ENCODE peak calls at places on chromosome 1, in four cellular contexts. G, N, S and D are unnamed samples.

GRCh38 chr1:119611701-119612113 is 36.4 kb downstream of the ZNF697 start:
- DNase-seq in G (no peak), N (peak; percentile 69), S (no peak), D (no peak)

GRCh38 chr1:210448293-210448892 is 119.7 kb downstream of the HHAT start:
- DNase-seq in G (peak; percentile 27), N (no peak), S (no peak), D (peak; percentile 30)

GRCh38 chr1:165857046-165857801 is 29.8 kb downstream of the UCK2 start:
- DNase-seq in G (peak; percentile 53), N (no peak), S (no peak), D (no peak)

GRCh38 chr1:187516874-187517273 is 688.1 kb downstream of the PLA2G4A start:
- DNase-seq in G (no peak), N (no peak), S (no peak), D (no peak)

GRCh38 chr1:17635811-17636210 is 96.3 kb downstream of the ARHGEF10L start:
- DNase-seq in G (no peak), N (peak; percentile 52), S (no peak), D (no peak)

GRCh38 chr1:169707917-169708604 is 3.4 kb downstream of the SELL start:
- DNase-seq in G (no peak), N (no peak), S (no peak), D (no peak)

GRCh38 chr1:229717774-229718173 is 91.7 kb downstream of the URB2 start:
- DNase-seq in G (no peak), N (no peak), S (no peak), D (no peak)

GRCh38 chr1:204283711-204284651 is 70.2 kb upstream of the GOLT1A start:
- DNase-seq in G (no peak), N (no peak), S (no peak), D (no peak)

GRCh38 chr1:77686784-77687518 is 4.5 kb upstream of the ZZZ3 start:
- DNase-seq in G (no peak), N (no peak), S (no peak), D (no peak)

GRCh38 chr1:28112388-28113311 is 24.2 kb upstream of the EYA3 start:
- DNase-seq in G (peak; percentile 64), N (no peak), S (no peak), D (no peak)

GRCh38 chr1:223500560-223501425 is 107.6 kb downstream of the CCDC185 start:
- DNase-seq in G (peak; percentile 99), N (no peak), S (no peak), D (peak; percentile 47)

GRCh38 chr1:35932941-35933340 is 2.0 kb downstream of the AGO3 start:
- DNase-seq in G (no peak), N (no peak), S (no peak), D (no peak)

GRCh38 chr1:84849312-84849711 is 43.7 kb downstream of the LPAR3 start:
- DNase-seq in G (no peak), N (no peak), S (no peak), D (no peak)

GRCh38 chr1:1164701-1165451 is 8.8 kb upstream of the TTLL10 start:
- DNase-seq in G (no peak), N (no peak), S (no peak), D (no peak)

GRCh38 chr1:97668945-97669344 is 251.9 kb downstream of the DPYD start:
- DNase-seq in G (peak; percentile 64), N (no peak), S (no peak), D (no peak)

GRCh38 chr1:64163972-64164371 is 39.5 kb upstream of the UBE2U start:
- DNase-seq in G (peak; percentile 46), N (no peak), S (no peak), D (no peak)

GRCh38 chr1:84265867-84266266 is 35.6 kb upstream of the SAMD13 start:
- DNase-seq in G (no peak), N (no peak), S (no peak), D (no peak)

GRCh38 chr1:117161887-117162286 is 40.3 kb upstream of the TRIM45 start:
- DNase-seq in G (no peak), N (no peak), S (no peak), D (no peak)

GRCh38 chr1:84525738-84526137 is 19.4 kb upstream of the GNG5 start:
- DNase-seq in G (no peak), N (no peak), S (no peak), D (no peak)

GRCh38 chr1:2532485-2533160 is 2.6 kb upstream of the HES5 start:
- DNase-seq in G (no peak), N (peak; percentile 50), S (no peak), D (no peak)
- H3K27ac ChIP-seq in G (peak overlapping the region; percentile 21), N (no peak overlapping the region), S (no peak overlapping the region), D (no peak overlapping the region)

DNA sequence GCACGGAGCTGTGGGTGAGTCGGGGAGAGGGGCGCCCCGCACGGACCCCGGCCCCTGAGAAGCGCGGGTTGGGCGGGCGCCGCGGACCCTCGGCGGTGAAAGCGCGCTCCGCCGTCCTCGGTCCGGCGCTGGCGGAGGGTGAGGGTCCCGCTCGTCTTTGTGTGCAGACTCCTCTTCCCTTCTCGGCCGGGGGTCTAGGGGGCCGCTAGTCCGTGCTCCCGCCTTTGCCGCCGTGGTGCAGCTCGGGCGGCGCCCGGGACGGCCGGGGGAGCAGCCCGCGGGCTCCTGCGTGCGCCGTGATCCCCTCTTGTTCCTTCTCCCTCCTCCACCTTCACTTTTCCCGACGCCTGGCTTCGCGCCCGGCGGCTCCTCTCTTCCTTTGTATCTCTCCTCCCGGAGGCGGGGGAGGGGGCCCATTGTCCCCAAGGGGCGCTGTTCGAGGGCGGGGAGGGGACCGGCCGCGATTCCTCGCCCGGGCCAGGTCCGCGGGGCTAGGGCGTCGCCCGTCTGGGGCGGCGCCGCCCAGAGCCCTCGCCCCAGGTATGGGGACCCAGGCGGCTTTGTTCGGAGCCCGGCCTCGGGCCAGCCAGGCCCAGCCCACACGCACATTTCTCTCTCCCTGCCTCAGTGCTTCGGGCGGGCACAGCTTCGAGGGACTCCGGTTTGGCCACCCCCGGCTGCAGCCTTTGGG is 519 bp downstream of the FNBP1L start:
- DNase-seq in G (peak; percentile 8), N (no peak), S (no peak), D (no peak)
- H3K4me3 ChIP-seq in G (peak overlapping the region; percentile 87), N (peak overlapping the region; percentile 78), S (peak overlapping the region; percentile 88), D (peak overlapping the region; percentile 82)

GRCh38 chr1:160359559-160360226 is 7.2 kb upstream of the NHLH1 start:
- DNase-seq in G (peak; percentile 10), N (no peak), S (no peak), D (no peak)
- TF ChIP-seq CTCF in G (no peak), N (no peak), S (no peak), D (peak; percentile 15)

GRCh38 chr1:246111570-246111969 is 395.5 kb downstream of the SMYD3 start:
- DNase-seq in G (no peak), N (no peak), S (no peak), D (no peak)

GRCh38 chr1:246117066-246117791 is 389.9 kb downstream of the SMYD3 start:
- DNase-seq in G (peak; percentile 35), N (no peak), S (no peak), D (peak; percentile 32)

GRCh38 chr1:246110343-246111219 is 396.5 kb downstream of the SMYD3 start:
- DNase-seq in G (peak; percentile 54), N (no peak), S (no peak), D (peak; percentile 10)

GRCh38 chr1:246114369-246114768 is 392.7 kb downstream of the SMYD3 start:
- DNase-seq in G (no peak), N (no peak), S (no peak), D (no peak)

GRCh38 chr1:246113555-246114095 is 393.5 kb downstream of the SMYD3 start:
- DNase-seq in G (no peak), N (no peak), S (no peak), D (no peak)
- H3K27ac ChIP-seq in G (no peak overlapping the region), N (no peak overlapping the region), S (no peak overlapping the region), D (no peak overlapping the region)